ENCODE peak calls at places on chromosomes 11 and 22, in ten cellular contexts. A is GM23248; D is lung; F is IMR-90; U is hepatocyte; W is effector memory CD4-positive, alpha-beta T cell; T is CD4-positive, CD25-positive, alpha-beta regulatory T cell; P is gastrocnemius medialis; B is psoas muscle; V is colonic mucosa. J is an unnamed sample. For H3K4me1, the result is how much of the 10 kb centered on the place peaks cover.

GRCh38 chr11:73664894-73665293 is 18.5 kb downstream of the PLEKHB1 start:
- DNase-seq in A (no peak), D (no peak), F (no peak), U (no peak), W (no peak), T (no peak), P (no peak), B (no peak), V (no peak), J (no peak)

GRCh38 chr22:46777609-46777970 is 15.1 kb downstream of the TBC1D22A start:
- DNase-seq in A (no peak), D (no peak), F (no peak), U (no peak), W (no peak), T (no peak), P (no peak), B (no peak), V (no peak), J (peak)

GRCh38 chr22:21778705-21779363 is 43.2 kb upstream of the YPEL1 start:
- DNase-seq in A (peak), D (no peak), F (peak), U (no peak), W (no peak), T (no peak), P (no peak), B (no peak), V (no peak), J (no peak)

GRCh38 chr11:45000918-45001317 is 50.2 kb upstream of the TP53I11 start:
- DNase-seq in A (no peak), D (no peak), F (no peak), U (no peak), W (no peak), T (no peak), P (no peak), B (no peak), V (no peak), J (no peak)

GRCh38 chr11:7525424-7525823 is 11.6 kb downstream of the PPFIBP2 start:
- DNase-seq in A (no peak), D (no peak), F (no peak), U (peak), W (no peak), T (no peak), P (no peak), B (no peak), V (no peak), J (no peak)

GRCh38 chr11:11510939-11511338 is 110.9 kb downstream of the GALNT18 start:
- DNase-seq in A (no peak), D (peak), F (peak), U (no peak), W (no peak), T (no peak), P (peak), B (peak), V (no peak), J (no peak)

GRCh38 chr22:32804823-32805585 is 3.5 kb downstream of the TIMP3 start:
- DNase-seq in A (peak), D (no peak), F (no peak), U (no peak), W (no peak), T (no peak), P (no peak), B (no peak), V (no peak), J (no peak)

GRCh38 chr22:44440224-44441160 is 57.5 kb downstream of the RTL6 start:
- DNase-seq in A (no peak), D (no peak), F (no peak), U (no peak), W (no peak), T (no peak), P (no peak), B (no peak), V (no peak), J (no peak)

GRCh38 chr11:66557733-66558326 is 10.6 kb downstream of the CTSF start:
- DNase-seq in A (no peak), D (no peak), F (no peak), U (no peak), W (no peak), T (no peak), P (no peak), B (no peak), V (no peak), J (no peak)

GRCh38 chr11:63493127-63493526 is 2.2 kb upstream of the PLAAT5 start:
- DNase-seq in A (no peak), D (no peak), F (no peak), U (no peak), W (no peak), T (no peak), P (no peak), B (no peak), V (no peak), J (no peak)

GRCh38 chr11:95231881-95232605 is 1.0 kb upstream of the SESN3 start:
- DNase-seq in A (peak), D (peak), F (no peak), U (peak), W (peak), T (peak), P (peak), B (peak), V (peak), J (peak)

GRCh38 chr11:122100222-122101080 is 15.6 kb downstream of the BLID start:
- DNase-seq in A (peak), D (no peak), F (peak), U (peak), W (no peak), T (no peak), P (peak), B (peak), V (peak), J (peak)

GRCh38 chr11:3891751-3892150 is 36.3 kb downstream of the STIM1 start:
- DNase-seq in A (no peak), D (no peak), F (no peak), U (no peak), W (no peak), T (no peak), P (no peak), B (no peak), V (no peak), J (no peak)
- H3K4me1 ChIP-seq in A (under half), D (under half), F (under half), U (under half), W (under half), T (under half), P (half or more), B (half or more), V (under half), J (under half)

DNA sequence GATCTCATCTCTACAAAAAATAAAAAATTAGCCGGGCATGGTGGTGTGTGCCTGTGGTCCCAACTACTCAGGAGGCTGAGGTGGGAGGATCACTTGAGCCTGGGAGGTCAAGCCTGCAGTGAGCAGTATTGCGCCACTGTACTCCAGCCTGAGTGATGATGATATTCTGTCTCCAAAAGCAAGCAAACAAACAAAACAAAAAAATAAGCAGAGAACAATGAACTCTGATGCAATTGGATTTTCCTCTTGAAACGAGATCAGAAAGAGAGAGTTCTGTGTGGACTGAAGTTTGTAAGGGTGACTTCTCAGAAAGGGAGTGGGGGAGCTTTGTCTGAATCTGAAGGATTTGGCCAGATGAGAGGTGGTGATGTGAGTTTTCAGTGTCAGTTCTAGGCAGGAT is 6.0 kb upstream of the TMEM123 start:
- DNase-seq in A (no peak), D (no peak), F (no peak), U (no peak), W (no peak), T (no peak), P (no peak), B (no peak), V (no peak), J (no peak)
- H3K4me3 ChIP-seq in A (no peak), D (no peak), F (no peak), U (no peak), W (no peak), T (no peak), P (no peak), B (no peak), V (no peak), J (no peak)

DNA sequence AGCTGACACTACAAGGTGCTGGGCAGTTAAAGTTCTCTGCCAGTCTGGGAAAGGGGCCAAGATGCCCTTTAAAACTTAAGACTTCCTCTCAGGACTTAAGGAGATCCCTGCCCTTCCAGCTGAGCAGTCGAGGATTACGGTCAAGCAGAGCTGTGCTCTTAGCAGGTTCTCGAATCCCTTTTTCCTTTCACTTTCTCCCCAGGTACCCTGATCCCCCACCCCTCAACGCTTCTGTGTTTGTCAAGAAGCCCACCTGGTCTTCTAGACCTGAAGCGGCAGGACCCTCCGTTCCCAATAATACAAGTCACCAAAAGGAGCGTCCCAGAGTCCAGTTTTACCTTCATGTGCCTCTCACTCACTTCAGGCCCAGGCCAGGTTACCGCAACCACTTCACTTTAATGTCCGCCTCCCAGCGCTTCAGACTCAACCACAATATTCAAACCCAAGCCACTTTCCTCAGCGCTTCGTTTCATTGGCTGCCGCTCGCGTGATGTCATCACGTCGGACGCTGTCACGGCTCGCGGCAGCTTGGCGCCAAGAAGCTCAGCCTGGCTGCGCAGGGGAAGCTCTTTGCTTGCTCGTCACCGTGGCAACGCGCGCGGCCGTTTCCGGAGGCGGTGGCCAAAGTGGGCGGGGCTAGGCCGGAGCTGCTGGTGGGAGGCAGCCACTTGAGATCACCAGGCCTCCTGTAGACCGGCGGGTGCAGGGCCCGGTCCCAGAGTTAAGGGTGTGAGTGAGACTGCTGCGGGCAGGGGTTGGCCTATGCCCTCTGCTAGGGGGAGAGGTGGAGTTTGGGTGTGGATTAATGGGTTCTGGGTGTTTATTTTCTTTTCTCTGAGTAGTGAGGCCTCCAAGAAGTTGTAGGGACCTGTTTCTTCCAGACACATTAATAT is at the start of the genes KIF18A and METTL15:
- DNase-seq in A (peak), D (peak), F (peak), U (peak), W (peak), T (peak), P (peak), B (peak), V (peak), J (peak)
- H3K4me1 ChIP-seq in A (half or more), D (under half), F (under half), U (under half), W (under half), T (under half), P (under half), B (under half), V (under half), J (under half)

GRCh38 chr11:134499990-134500389 is 87.9 kb upstream of the B3GAT1 start:
- DNase-seq in A (no peak), D (no peak), F (no peak), U (no peak), W (no peak), T (no peak), P (no peak), B (no peak), V (no peak), J (no peak)
- H3K4me3 ChIP-seq in A (no peak), D (no peak), F (no peak), U (no peak), W (no peak), T (no peak), P (no peak), B (no peak), V (no peak), J (no peak)

DNA sequence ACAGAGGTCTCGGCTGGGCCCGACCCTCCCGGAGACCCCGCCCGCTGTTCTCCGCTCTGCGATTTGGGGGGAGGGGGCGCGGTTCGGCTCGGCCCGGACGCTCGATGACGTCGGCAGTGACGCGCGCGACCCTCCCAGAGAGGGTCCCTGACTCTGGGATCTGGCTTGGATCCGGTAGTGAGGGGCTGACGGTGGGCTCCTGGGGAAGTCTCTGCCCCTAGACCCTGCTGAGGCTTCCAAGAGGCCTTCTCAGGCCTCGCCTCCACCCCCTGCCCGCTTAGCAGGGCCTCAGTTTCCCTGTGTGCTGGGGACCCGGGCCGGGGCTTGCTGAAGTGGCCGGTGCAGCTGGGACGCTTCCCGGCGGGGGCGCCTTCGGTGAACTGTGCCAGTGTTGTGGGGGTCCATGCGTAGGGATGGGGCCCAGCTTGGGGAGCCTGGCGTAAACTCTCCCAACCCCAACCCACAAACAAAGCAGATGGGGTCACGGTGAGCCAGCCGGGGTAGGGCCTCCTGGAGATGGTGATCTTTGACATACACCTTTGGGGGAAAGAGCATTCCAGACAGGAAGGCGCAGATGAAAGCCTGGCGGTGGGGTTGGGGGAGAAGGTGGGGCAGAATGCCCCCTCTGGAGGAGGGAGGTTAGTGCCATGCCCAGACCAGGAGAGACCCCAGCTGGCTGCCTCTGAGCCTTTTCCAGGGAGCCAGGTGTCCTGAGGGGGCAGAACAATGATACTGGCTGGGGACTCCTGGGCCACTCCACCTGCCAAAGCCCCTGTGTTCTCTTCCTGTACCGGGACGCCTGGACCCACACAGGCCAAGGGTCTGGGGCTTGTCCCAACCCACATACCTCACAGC is 1.0 kb downstream of the B4GALNT4 start:
- DNase-seq in A (no peak), D (no peak), F (no peak), U (peak), W (no peak), T (no peak), P (no peak), B (peak), V (no peak), J (no peak)
- H3K4me1 ChIP-seq in A (under half), D (under half), F (under half), U (under half), W (under half), T (under half), P (under half), B (under half), V (under half), J (under half)

GRCh38 chr11:119029069-119029339 is 1.7 kb downstream of the SLC37A4 start:
- DNase-seq in A (no peak), D (no peak), F (no peak), U (no peak), W (no peak), T (no peak), P (no peak), B (no peak), V (no peak), J (no peak)
- H3K4me3 ChIP-seq in A (no peak), D (no peak), F (no peak), U (peak), W (no peak), T (no peak), P (peak), B (peak), V (peak), J (no peak)